ENCODE peak calls at places on chromosome 10, in eight cellular contexts. One of them, this sample, is unnamed.

GRCh38 chr10:99689461-99689860 is 30.2 kb downstream of the ENTPD7 start:
- DNase-seq in astrocyte of the cerebellum: no peak
- DNase-seq in stimulated activated CD4-positive, alpha-beta T cell treated with anti-CD3 and anti-CD28 coated beads, Interleukin-15, amount 100 ng/mL, for 24 hours: no peak
- DNase-seq in renal cortical epithelial cell: peak
- DNase-seq in NCI-H1092 treated with DMSO at 0.1 percent for 48 hours: no peak
- DNase-seq in skeletal muscle cell: no peak
- DNase-seq in PC-9: peak
- DNase-seq in AML-193: no peak
- DNase-seq in this sample: no peak

GRCh38 chr10:98555011-98555619 is 108.4 kb upstream of the HPS1 start:
- DNase-seq in astrocyte of the cerebellum: no peak
- DNase-seq in stimulated activated CD4-positive, alpha-beta T cell treated with anti-CD3 and anti-CD28 coated beads, Interleukin-15, amount 100 ng/mL, for 24 hours: no peak
- DNase-seq in skeletal muscle cell: no peak
- DNase-seq in renal cortical epithelial cell: peak
- DNase-seq in NCI-H1092 treated with DMSO at 0.1 percent for 48 hours: peak
- DNase-seq in AML-193: no peak
- DNase-seq in PC-9: no peak
- DNase-seq in this sample: no peak

GRCh38 chr10:75922435-75922834 is 491.0 kb downstream of the LRMDA start:
- DNase-seq in renal cortical epithelial cell: peak
- DNase-seq in skeletal muscle cell: no peak
- DNase-seq in NCI-H1092 treated with DMSO at 0.1 percent for 48 hours: no peak
- DNase-seq in PC-9: no peak
- DNase-seq in stimulated activated CD4-positive, alpha-beta T cell treated with anti-CD3 and anti-CD28 coated beads, Interleukin-15, amount 100 ng/mL, for 24 hours: no peak
- DNase-seq in astrocyte of the cerebellum: no peak
- DNase-seq in AML-193: no peak
- DNase-seq in this sample: no peak

GRCh38 chr10:4077804-4078203 is 292.8 kb upstream of the KLF6 start:
- DNase-seq in skeletal muscle cell: no peak
- DNase-seq in AML-193: no peak
- DNase-seq in PC-9: no peak
- DNase-seq in stimulated activated CD4-positive, alpha-beta T cell treated with anti-CD3 and anti-CD28 coated beads, Interleukin-15, amount 100 ng/mL, for 24 hours: no peak
- DNase-seq in NCI-H1092 treated with DMSO at 0.1 percent for 48 hours: no peak
- DNase-seq in renal cortical epithelial cell: no peak
- DNase-seq in astrocyte of the cerebellum: no peak
- DNase-seq in this sample: no peak

GRCh38 chr10:930415-931325 is 835 bp downstream of the LARP4B start:
- DNase-seq in renal cortical epithelial cell: peak
- DNase-seq in PC-9: peak
- DNase-seq in skeletal muscle cell: no peak
- DNase-seq in stimulated activated CD4-positive, alpha-beta T cell treated with anti-CD3 and anti-CD28 coated beads, Interleukin-15, amount 100 ng/mL, for 24 hours: peak
- DNase-seq in astrocyte of the cerebellum: no peak
- DNase-seq in AML-193: peak
- DNase-seq in NCI-H1092 treated with DMSO at 0.1 percent for 48 hours: no peak
- DNase-seq in this sample: no peak

GRCh38 chr10:104435822-104436221 is 82.2 kb downstream of the CFAP58 start:
- DNase-seq in skeletal muscle cell: peak
- DNase-seq in astrocyte of the cerebellum: no peak
- DNase-seq in NCI-H1092 treated with DMSO at 0.1 percent for 48 hours: no peak
- DNase-seq in stimulated activated CD4-positive, alpha-beta T cell treated with anti-CD3 and anti-CD28 coated beads, Interleukin-15, amount 100 ng/mL, for 24 hours: no peak
- DNase-seq in renal cortical epithelial cell: peak
- DNase-seq in AML-193: no peak
- DNase-seq in PC-9: no peak
- DNase-seq in this sample: peak

GRCh38 chr10:10786334-10787090 is 231.2 kb upstream of the CELF2 start:
- DNase-seq in AML-193: peak
- DNase-seq in renal cortical epithelial cell: peak
- DNase-seq in PC-9: peak
- DNase-seq in stimulated activated CD4-positive, alpha-beta T cell treated with anti-CD3 and anti-CD28 coated beads, Interleukin-15, amount 100 ng/mL, for 24 hours: no peak
- DNase-seq in NCI-H1092 treated with DMSO at 0.1 percent for 48 hours: no peak
- DNase-seq in skeletal muscle cell: no peak
- DNase-seq in astrocyte of the cerebellum: no peak
- DNase-seq in this sample: no peak

GRCh38 chr10:6423004-6423403 is 157.1 kb downstream of the PRKCQ start:
- DNase-seq in PC-9: no peak
- DNase-seq in renal cortical epithelial cell: peak
- DNase-seq in astrocyte of the cerebellum: no peak
- DNase-seq in NCI-H1092 treated with DMSO at 0.1 percent for 48 hours: no peak
- DNase-seq in stimulated activated CD4-positive, alpha-beta T cell treated with anti-CD3 and anti-CD28 coated beads, Interleukin-15, amount 100 ng/mL, for 24 hours: peak
- DNase-seq in AML-193: no peak
- DNase-seq in skeletal muscle cell: no peak
- DNase-seq in this sample: no peak

GRCh38 chr10:128237710-128238109 is 111.5 kb upstream of the MKI67 start:
- DNase-seq in stimulated activated CD4-positive, alpha-beta T cell treated with anti-CD3 and anti-CD28 coated beads, Interleukin-15, amount 100 ng/mL, for 24 hours: no peak
- DNase-seq in renal cortical epithelial cell: no peak
- DNase-seq in astrocyte of the cerebellum: no peak
- DNase-seq in AML-193: no peak
- DNase-seq in skeletal muscle cell: no peak
- DNase-seq in NCI-H1092 treated with DMSO at 0.1 percent for 48 hours: no peak
- DNase-seq in PC-9: no peak
- DNase-seq in this sample: no peak

GRCh38 chr10:117217196-117217761 is 20.0 kb downstream of the KCNK18 start:
- DNase-seq in renal cortical epithelial cell: no peak
- DNase-seq in stimulated activated CD4-positive, alpha-beta T cell treated with anti-CD3 and anti-CD28 coated beads, Interleukin-15, amount 100 ng/mL, for 24 hours: peak
- DNase-seq in skeletal muscle cell: no peak
- DNase-seq in NCI-H1092 treated with DMSO at 0.1 percent for 48 hours: no peak
- DNase-seq in AML-193: no peak
- DNase-seq in astrocyte of the cerebellum: no peak
- DNase-seq in PC-9: no peak
- DNase-seq in this sample: no peak

GRCh38 chr10:30254926-30255325 is 94.2 kb downstream of the MTPAP start:
- DNase-seq in stimulated activated CD4-positive, alpha-beta T cell treated with anti-CD3 and anti-CD28 coated beads, Interleukin-15, amount 100 ng/mL, for 24 hours: no peak
- DNase-seq in skeletal muscle cell: no peak
- DNase-seq in astrocyte of the cerebellum: no peak
- DNase-seq in AML-193: no peak
- DNase-seq in renal cortical epithelial cell: no peak
- DNase-seq in PC-9: no peak
- DNase-seq in NCI-H1092 treated with DMSO at 0.1 percent for 48 hours: no peak
- DNase-seq in this sample: no peak

GRCh38 chr10:74746813-74747212 is 79.6 kb upstream of the KAT6B start:
- DNase-seq in PC-9: no peak
- DNase-seq in astrocyte of the cerebellum: no peak
- DNase-seq in AML-193: no peak
- DNase-seq in skeletal muscle cell: no peak
- DNase-seq in NCI-H1092 treated with DMSO at 0.1 percent for 48 hours: no peak
- DNase-seq in stimulated activated CD4-positive, alpha-beta T cell treated with anti-CD3 and anti-CD28 coated beads, Interleukin-15, amount 100 ng/mL, for 24 hours: no peak
- DNase-seq in renal cortical epithelial cell: no peak
- DNase-seq in this sample: no peak

GRCh38 chr10:31595992-31596391 is 277.0 kb downstream of the ZEB1 start:
- DNase-seq in renal cortical epithelial cell: no peak
- DNase-seq in AML-193: no peak
- DNase-seq in PC-9: no peak
- DNase-seq in astrocyte of the cerebellum: no peak
- DNase-seq in NCI-H1092 treated with DMSO at 0.1 percent for 48 hours: no peak
- DNase-seq in skeletal muscle cell: no peak
- DNase-seq in stimulated activated CD4-positive, alpha-beta T cell treated with anti-CD3 and anti-CD28 coated beads, Interleukin-15, amount 100 ng/mL, for 24 hours: no peak
- DNase-seq in this sample: no peak

GRCh38 chr10:113099431-113100298 is 149.6 kb downstream of the TCF7L2 start:
- DNase-seq in PC-9: no peak
- DNase-seq in AML-193: peak
- DNase-seq in NCI-H1092 treated with DMSO at 0.1 percent for 48 hours: peak
- DNase-seq in renal cortical epithelial cell: peak
- DNase-seq in stimulated activated CD4-positive, alpha-beta T cell treated with anti-CD3 and anti-CD28 coated beads, Interleukin-15, amount 100 ng/mL, for 24 hours: no peak
- DNase-seq in skeletal muscle cell: no peak
- DNase-seq in astrocyte of the cerebellum: no peak
- DNase-seq in this sample: no peak

GRCh38 chr10:34078798-34079470 is 736.2 kb downstream of the PARD3 start:
- DNase-seq in AML-193: no peak
- DNase-seq in PC-9: no peak
- DNase-seq in astrocyte of the cerebellum: peak
- DNase-seq in stimulated activated CD4-positive, alpha-beta T cell treated with anti-CD3 and anti-CD28 coated beads, Interleukin-15, amount 100 ng/mL, for 24 hours: no peak
- DNase-seq in skeletal muscle cell: peak
- DNase-seq in NCI-H1092 treated with DMSO at 0.1 percent for 48 hours: no peak
- DNase-seq in renal cortical epithelial cell: no peak
- DNase-seq in this sample: no peak

GRCh38 chr10:49664006-49664841 is 15.2 kb upstream of the C10orf53 start:
- DNase-seq in NCI-H1092 treated with DMSO at 0.1 percent for 48 hours: no peak
- DNase-seq in stimulated activated CD4-positive, alpha-beta T cell treated with anti-CD3 and anti-CD28 coated beads, Interleukin-15, amount 100 ng/mL, for 24 hours: no peak
- DNase-seq in PC-9: peak
- DNase-seq in AML-193: no peak
- DNase-seq in astrocyte of the cerebellum: no peak
- DNase-seq in renal cortical epithelial cell: no peak
- DNase-seq in skeletal muscle cell: no peak
- DNase-seq in this sample: no peak

GRCh38 chr10:54402576-54402975 is 398.5 kb downstream of the PCDH15 start:
- DNase-seq in NCI-H1092 treated with DMSO at 0.1 percent for 48 hours: peak
- DNase-seq in AML-193: peak
- DNase-seq in astrocyte of the cerebellum: peak
- DNase-seq in skeletal muscle cell: no peak
- DNase-seq in renal cortical epithelial cell: peak
- DNase-seq in stimulated activated CD4-positive, alpha-beta T cell treated with anti-CD3 and anti-CD28 coated beads, Interleukin-15, amount 100 ng/mL, for 24 hours: no peak
- DNase-seq in PC-9: no peak
- DNase-seq in this sample: no peak

GRCh38 chr10:84205049-84205852 is 10.9 kb downstream of the CDHR1 start:
- DNase-seq in astrocyte of the cerebellum: no peak
- DNase-seq in stimulated activated CD4-positive, alpha-beta T cell treated with anti-CD3 and anti-CD28 coated beads, Interleukin-15, amount 100 ng/mL, for 24 hours: peak
- DNase-seq in NCI-H1092 treated with DMSO at 0.1 percent for 48 hours: peak
- DNase-seq in PC-9: no peak
- DNase-seq in skeletal muscle cell: no peak
- DNase-seq in AML-193: peak
- DNase-seq in renal cortical epithelial cell: peak
- DNase-seq in this sample: peak

GRCh38 chr10:87657370-87657769 is 2.3 kb upstream of the PAPSS2 start:
- DNase-seq in stimulated activated CD4-positive, alpha-beta T cell treated with anti-CD3 and anti-CD28 coated beads, Interleukin-15, amount 100 ng/mL, for 24 hours: no peak
- DNase-seq in skeletal muscle cell: no peak
- DNase-seq in astrocyte of the cerebellum: no peak
- DNase-seq in renal cortical epithelial cell: peak
- DNase-seq in AML-193: no peak
- DNase-seq in NCI-H1092 treated with DMSO at 0.1 percent for 48 hours: no peak
- DNase-seq in PC-9: peak
- DNase-seq in this sample: no peak

GRCh38 chr10:26468291-26468690 is 30.1 kb downstream of the APBB1IP start:
- DNase-seq in NCI-H1092 treated with DMSO at 0.1 percent for 48 hours: no peak
- DNase-seq in skeletal muscle cell: no peak
- DNase-seq in stimulated activated CD4-positive, alpha-beta T cell treated with anti-CD3 and anti-CD28 coated beads, Interleukin-15, amount 100 ng/mL, for 24 hours: no peak
- DNase-seq in astrocyte of the cerebellum: no peak
- DNase-seq in AML-193: no peak
- DNase-seq in PC-9: no peak
- DNase-seq in renal cortical epithelial cell: peak
- DNase-seq in this sample: no peak

GRCh38 chr10:49053053-49053997 is 62.0 kb downstream of the VSTM4 start:
- DNase-seq in NCI-H1092 treated with DMSO at 0.1 percent for 48 hours: no peak
- DNase-seq in PC-9: no peak
- DNase-seq in AML-193: no peak
- DNase-seq in renal cortical epithelial cell: no peak
- DNase-seq in skeletal muscle cell: no peak
- DNase-seq in astrocyte of the cerebellum: no peak
- DNase-seq in stimulated activated CD4-positive, alpha-beta T cell treated with anti-CD3 and anti-CD28 coated beads, Interleukin-15, amount 100 ng/mL, for 24 hours: no peak
- DNase-seq in this sample: no peak

GRCh38 chr10:28202941-28203352 is 99.9 kb downstream of the MPP7 start:
- DNase-seq in renal cortical epithelial cell: no peak
- DNase-seq in stimulated activated CD4-positive, alpha-beta T cell treated with anti-CD3 and anti-CD28 coated beads, Interleukin-15, amount 100 ng/mL, for 24 hours: no peak
- DNase-seq in AML-193: no peak
- DNase-seq in astrocyte of the cerebellum: no peak
- DNase-seq in skeletal muscle cell: no peak
- DNase-seq in PC-9: no peak
- DNase-seq in NCI-H1092 treated with DMSO at 0.1 percent for 48 hours: no peak
- DNase-seq in this sample: no peak

GRCh38 chr10:125607689-125608290 is 75.2 kb downstream of the TEX36 start:
- DNase-seq in renal cortical epithelial cell: peak
- DNase-seq in NCI-H1092 treated with DMSO at 0.1 percent for 48 hours: no peak
- DNase-seq in stimulated activated CD4-positive, alpha-beta T cell treated with anti-CD3 and anti-CD28 coated beads, Interleukin-15, amount 100 ng/mL, for 24 hours: no peak
- DNase-seq in AML-193: no peak
- DNase-seq in skeletal muscle cell: no peak
- DNase-seq in astrocyte of the cerebellum: no peak
- DNase-seq in PC-9: peak
- DNase-seq in this sample: no peak

GRCh38 chr10:4770766-4771553 is 55.0 kb upstream of the AKR1E2 start:
- DNase-seq in stimulated activated CD4-positive, alpha-beta T cell treated with anti-CD3 and anti-CD28 coated beads, Interleukin-15, amount 100 ng/mL, for 24 hours: no peak
- DNase-seq in NCI-H1092 treated with DMSO at 0.1 percent for 48 hours: no peak
- DNase-seq in AML-193: peak
- DNase-seq in skeletal muscle cell: peak
- DNase-seq in renal cortical epithelial cell: peak
- DNase-seq in PC-9: peak
- DNase-seq in astrocyte of the cerebellum: peak
- DNase-seq in this sample: no peak

GRCh38 chr10:1638889-1639418 is 98.4 kb downstream of the ADARB2 start:
- DNase-seq in NCI-H1092 treated with DMSO at 0.1 percent for 48 hours: peak
- DNase-seq in stimulated activated CD4-positive, alpha-beta T cell treated with anti-CD3 and anti-CD28 coated beads, Interleukin-15, amount 100 ng/mL, for 24 hours: no peak
- DNase-seq in skeletal muscle cell: no peak
- DNase-seq in renal cortical epithelial cell: no peak
- DNase-seq in AML-193: no peak
- DNase-seq in PC-9: no peak
- DNase-seq in astrocyte of the cerebellum: peak
- DNase-seq in this sample: no peak

GRCh38 chr10:17867056-17867455 is 57.9 kb downstream of the MRC1 start:
- DNase-seq in renal cortical epithelial cell: no peak
- DNase-seq in astrocyte of the cerebellum: no peak
- DNase-seq in AML-193: no peak
- DNase-seq in NCI-H1092 treated with DMSO at 0.1 percent for 48 hours: no peak
- DNase-seq in stimulated activated CD4-positive, alpha-beta T cell treated with anti-CD3 and anti-CD28 coated beads, Interleukin-15, amount 100 ng/mL, for 24 hours: no peak
- DNase-seq in PC-9: no peak
- DNase-seq in skeletal muscle cell: no peak
- DNase-seq in this sample: no peak

GRCh38 chr10:4845766-4846165 is 19.8 kb downstream of the AKR1E2 start:
- DNase-seq in AML-193: no peak
- DNase-seq in renal cortical epithelial cell: no peak
- DNase-seq in PC-9: no peak
- DNase-seq in skeletal muscle cell: no peak
- DNase-seq in astrocyte of the cerebellum: no peak
- DNase-seq in NCI-H1092 treated with DMSO at 0.1 percent for 48 hours: no peak
- DNase-seq in stimulated activated CD4-positive, alpha-beta T cell treated with anti-CD3 and anti-CD28 coated beads, Interleukin-15, amount 100 ng/mL, for 24 hours: no peak
- DNase-seq in this sample: no peak

This sample was measured in NCI-H1694 treated with DMSO at 0.1 percent for 48 hours.